ENCODE peak calls at places on chromosomes 6 and 20, in ten cellular contexts. I is fibroblast of mammary gland; N is activated CD8-positive, alpha-beta T cell treated with anti-CD3 and anti-CD28 coated beads for 36 hours; A is activated CD4-positive, alpha-beta T cell treated with anti-CD3 and anti-CD28 coated beads, Interleukin-2, amount 50 U/mL, for 1 hour; L is skeletal muscle cell; E is nucleus accumbens; V is hippocampal formation; H is dermis blood vessel endothelial cell; F is neural crest cell; G is HTR-8/SVneo. K is an unnamed sample.

GRCh38 chr6:35096129-35096852 is 44.8 kb downstream of the TCP11 start:
- DNase-seq in I (peak; percentile 73), N (no peak), A (no peak), L (peak; percentile 70), E (no peak), V (no peak), H (peak; percentile 77), F (no peak), G (peak; percentile 65), K (no peak)

GRCh38 chr6:169099411-169100202 is 154.0 kb downstream of the THBS2 start:
- DNase-seq in I (peak; percentile 45), N (no peak), A (no peak), L (no peak), E (no peak), V (no peak), H (no peak), F (no peak), G (peak; percentile 25), K (no peak)

GRCh38 chr20:62627901-62628612 is 14.2 kb upstream of the SLCO4A1 start:
- DNase-seq in I (peak; percentile 53), N (no peak), A (no peak), L (no peak), E (no peak), V (no peak), H (no peak), F (no peak), G (no peak), K (no peak)

GRCh38 chr6:34901930-34902329 is 12.9 kb downstream of the ANKS1A start:
- DNase-seq in I (peak; percentile 21), N (no peak), A (no peak), L (no peak), E (no peak), V (no peak), H (no peak), F (no peak), G (no peak), K (no peak)

GRCh38 chr20:11387189-11387754 is 530.4 kb upstream of the BTBD3 start:
- DNase-seq in I (peak; percentile 93), N (no peak), A (no peak), L (peak; percentile 90), E (no peak), V (no peak), H (no peak), F (no peak), G (peak; percentile 29), K (no peak)

GRCh38 chr6:159169557-159170332 is 545 bp downstream of the FNDC1 start:
- DNase-seq in I (peak; percentile 30), N (peak; percentile 56), A (peak; percentile 6), L (no peak), E (no peak), V (no peak), H (peak; percentile 10), F (peak; percentile 20), G (peak; percentile 41), K (no peak)

GRCh38 chr6:6907286-6907685 is 200.5 kb upstream of the RREB1 start:
- DNase-seq in I (no peak), N (no peak), A (no peak), L (no peak), E (no peak), V (no peak), H (no peak), F (no peak), G (no peak), K (no peak)

GRCh38 chr6:116314218-116314617 is 34.5 kb upstream of the TSPYL1 start:
- DNase-seq in I (no peak), N (no peak), A (no peak), L (no peak), E (no peak), V (no peak), H (peak; percentile 5), F (no peak), G (no peak), K (no peak)

GRCh38 chr6:47168176-47168575 is 126.0 kb upstream of the ADGRF1 start:
- DNase-seq in I (peak; percentile 98), N (no peak), A (no peak), L (peak; percentile 94), E (no peak), V (no peak), H (no peak), F (no peak), G (peak; percentile 76), K (no peak)

GRCh38 chr6:7417684-7418083 is 28.1 kb downstream of the RIOK1 start:
- DNase-seq in I (no peak), N (no peak), A (no peak), L (no peak), E (no peak), V (no peak), H (no peak), F (no peak), G (no peak), K (no peak)

K was measured in hypothalamus.